ENCODE peak calls at places on chromosomes 1 and 21, in ten cellular contexts. M is endothelial cell; L is EL; D is GM12865; Y is germinal center; R is HS-27A; I is uterus; O is T47D; X is AG10803; E is activated CD8-positive, alpha-beta memory T cell treated with anti-CD3 and anti-CD28 coated beads for 4 hours. S is an unnamed sample.

GRCh38 chr1:206464456-206464964 is 5.8 kb upstream of the IKBKE start:
- DNase-seq in M (no peak), L (peak; percentile 79), I (no peak), D (peak; percentile 24), O (no peak), E (no peak), R (no peak), X (peak; percentile 92), Y (no peak), S (no peak)

GRCh38 chr1:6700853-6701436 is 671 bp downstream of the DNAJC11 start:
- DNase-seq in L (peak; percentile 16), Y (no peak), I (no peak), O (no peak), E (no peak), M (no peak), R (no peak), D (no peak), X (no peak), S (no peak)

GRCh38 chr1:90821152-90821792 is 104.2 kb upstream of the BARHL2 start:
- DNase-seq in E (no peak), Y (no peak), D (no peak), L (no peak), R (no peak), M (no peak), O (no peak), I (no peak), X (no peak), S (no peak)

GRCh38 chr1:98906761-98907301 is 97.8 kb downstream of the PLPPR5 start:
- DNase-seq in O (no peak), I (no peak), R (no peak), X (no peak), Y (no peak), E (no peak), D (no peak), L (peak; percentile 26), M (no peak), S (no peak)

GRCh38 chr1:89254658-89255287 is 17.9 kb downstream of the GBP5 start:
- DNase-seq in E (no peak), I (no peak), O (no peak), M (no peak), X (no peak), Y (no peak), D (no peak), L (no peak), R (no peak), S (no peak)

GRCh38 chr1:185262151-185262550 is 54.9 kb downstream of the IVNS1ABP start:
- DNase-seq in X (no peak), M (no peak), L (no peak), E (no peak), I (no peak), D (no peak), Y (no peak), R (no peak), O (no peak), S (no peak)

GRCh38 chr1:170714938-170715337 is 51.0 kb downstream of the PRRX1 start:
- DNase-seq in M (no peak), O (no peak), I (no peak), E (no peak), X (no peak), D (no peak), Y (no peak), L (no peak), R (no peak), S (no peak)

GRCh38 chr21:40047993-40048730 is 180.9 kb downstream of the PCP4 start:
- DNase-seq in I (no peak), E (no peak), M (no peak), Y (no peak), D (no peak), O (no peak), L (no peak), X (peak; percentile 63), R (no peak), S (no peak)

GRCh38 chr1:200674838-200675587 is 5.3 kb upstream of the DDX59 start:
- DNase-seq in L (no peak), R (no peak), O (no peak), I (no peak), X (no peak), M (no peak), D (no peak), E (no peak), Y (no peak), S (no peak)

GRCh38 chr1:109615879-109616278 is 3.5 kb downstream of the GNAT2 start:
- DNase-seq in E (no peak), I (no peak), Y (peak; percentile 45), L (no peak), X (no peak), O (no peak), D (no peak), R (no peak), M (no peak), S (no peak)

GRCh38 chr1:186026946-186027345 is 292.8 kb downstream of the HMCN1 start:
- DNase-seq in E (no peak), D (no peak), R (no peak), O (no peak), Y (no peak), I (no peak), L (peak; percentile 3), X (no peak), M (no peak), S (no peak)

GRCh38 chr1:54220004-54220811 is 20.2 kb downstream of the MRPL37 start:
- DNase-seq in E (no peak), I (peak; percentile 51), X (peak; percentile 58), M (no peak), O (no peak), R (no peak), D (no peak), Y (no peak), L (no peak), S (peak; percentile 79)

GRCh38 chr1:108533351-108534083 is 26.4 kb upstream of the EEIG2 start:
- DNase-seq in L (no peak), X (no peak), E (no peak), D (peak; percentile 53), O (peak; percentile 77), M (no peak), R (no peak), Y (no peak), I (no peak), S (no peak)

GRCh38 chr1:53508991-53509663 is 49.9 kb downstream of the DMRTB1 start:
- DNase-seq in Y (no peak), I (peak; percentile 70), M (no peak), O (no peak), L (peak; percentile 31), E (no peak), X (peak; percentile 25), D (no peak), R (no peak), S (peak; percentile 54)

GRCh38 chr1:35605071-35605881 is 32.2 kb downstream of the TFAP2E start:
- DNase-seq in D (no peak), Y (no peak), L (peak; percentile 17), M (no peak), I (no peak), E (no peak), O (no peak), X (peak; percentile 8), R (no peak), S (no peak)

GRCh38 chr1:12650001-12650421 is 6.1 kb downstream of the AADACL4 start:
- DNase-seq in R (peak; percentile 73), O (no peak), E (no peak), M (no peak), Y (no peak), I (no peak), D (no peak), L (peak; percentile 24), X (peak; percentile 69), S (no peak)

GRCh38 chr1:12087797-12088314 is 24.8 kb downstream of the TNFRSF8 start:
- DNase-seq in R (no peak), M (no peak), L (no peak), E (no peak), D (peak; percentile 80), X (no peak), Y (no peak), O (no peak), I (no peak), S (no peak)

GRCh38 chr1:112515311-112516009 is 6.7 kb downstream of the WNT2B start:
- DNase-seq in M (no peak), O (no peak), I (no peak), X (peak; percentile 50), E (no peak), R (no peak), Y (no peak), D (no peak), L (peak; percentile 72), S (no peak)

GRCh38 chr1:93588206-93588605 is 93.4 kb downstream of the BCAR3 start:
- DNase-seq in R (no peak), Y (no peak), D (no peak), X (no peak), L (peak; percentile 36), E (no peak), O (no peak), I (no peak), M (no peak), S (no peak)

S was measured in heart left ventricle.